ENCODE peak calls at places on chromosomes 16 and 17, in four cellular contexts. N is erythroblast, J is heart left ventricle, Q is upper lobe of left lung. G is an unnamed sample.

GRCh38 chr16:85861095-85861825 is 37.7 kb upstream of the IRF8 start:
- DNase-seq in N (no peak), J (no peak), Q (peak), G (no peak)

GRCh38 chr17:43360739-43361498 is 37.9 kb upstream of the ARL4D start:
- DNase-seq in N (peak), J (peak), Q (peak), G (peak)

GRCh38 chr17:42067371-42068180 is 17.2 kb upstream of the C17orf113 start:
- DNase-seq in N (peak), J (peak), Q (peak), G (no peak)

GRCh38 chr16:89107209-89107582 is 13.5 kb downstream of the ACSF3 start:
- DNase-seq in N (no peak), J (no peak), Q (no peak), G (no peak)

GRCh38 chr17:31427684-31428083 is 36.2 kb downstream of the RAB11FIP4 start:
- DNase-seq in N (no peak), J (no peak), Q (no peak), G (no peak)

GRCh38 chr17:55843785-55844184 is 92.9 kb downstream of the PCTP start:
- DNase-seq in N (no peak), J (no peak), Q (no peak), G (no peak)

GRCh38 chr17:68378202-68379149 is 78.8 kb downstream of the WIPI1 start:
- DNase-seq in N (no peak), J (peak), Q (peak), G (no peak)

GRCh38 chr16:540645-541340 is 13.3 kb downstream of the CAPN15 start:
- DNase-seq in N (no peak), J (no peak), Q (no peak), G (no peak)

GRCh38 chr16:79278506-79278905 is 322.0 kb downstream of the MAF start:
- DNase-seq in N (no peak), J (no peak), Q (no peak), G (peak)

GRCh38 chr16:11964761-11965539 is at the start of gene TNFRSF17:
- DNase-seq in N (no peak), J (no peak), Q (no peak), G (no peak)

GRCh38 chr17:34588266-34588665 is 8.9 kb downstream of the TMEM132E start:
- DNase-seq in N (no peak), J (no peak), Q (no peak), G (no peak)

GRCh38 chr16:67035364-67035763 is 6.4 kb downstream of the CBFB start:
- DNase-seq in N (no peak), J (no peak), Q (no peak), G (no peak)

GRCh38 chr17:43813386-43813785 is 19.6 kb downstream of the MPP3 start:
- DNase-seq in N (no peak), J (no peak), Q (no peak), G (no peak)

GRCh38 chr17:16491703-16492612 is at the start of gene LRRC75A:
- DNase-seq in N (peak), J (peak), Q (peak), G (peak)

GRCh38 chr17:45367216-45367615 is 50.4 kb upstream of the MAP3K14 start:
- DNase-seq in N (no peak), J (no peak), Q (no peak), G (no peak)

GRCh38 chr16:19389246-19389645 is 28.4 kb upstream of the TMC5 start:
- DNase-seq in N (peak), J (no peak), Q (peak), G (no peak)

GRCh38 chr17:11094377-11094776 is 146.6 kb upstream of the SHISA6 start:
- DNase-seq in N (no peak), J (no peak), Q (no peak), G (no peak)

GRCh38 chr17:8420041-8420934 is 15.4 kb upstream of the NDEL1 start:
- DNase-seq in N (peak), J (peak), Q (peak), G (no peak)

GRCh38 chr16:29765167-29766032 is 12.7 kb upstream of the ZG16 start:
- DNase-seq in N (no peak), J (no peak), Q (peak), G (no peak)

GRCh38 chr16:85057948-85058347 is 30.4 kb downstream of the KIAA0513 start:
- DNase-seq in N (no peak), J (no peak), Q (no peak), G (no peak)

GRCh38 chr17:73308017-73308823 is 3.6 kb downstream of the CDC42EP4 start:
- DNase-seq in N (peak), J (peak), Q (peak), G (no peak)

GRCh38 chr16:23700509-23700908 is 12.5 kb downstream of the ERN2 start:
- DNase-seq in N (no peak), J (no peak), Q (no peak), G (no peak)

DNA sequence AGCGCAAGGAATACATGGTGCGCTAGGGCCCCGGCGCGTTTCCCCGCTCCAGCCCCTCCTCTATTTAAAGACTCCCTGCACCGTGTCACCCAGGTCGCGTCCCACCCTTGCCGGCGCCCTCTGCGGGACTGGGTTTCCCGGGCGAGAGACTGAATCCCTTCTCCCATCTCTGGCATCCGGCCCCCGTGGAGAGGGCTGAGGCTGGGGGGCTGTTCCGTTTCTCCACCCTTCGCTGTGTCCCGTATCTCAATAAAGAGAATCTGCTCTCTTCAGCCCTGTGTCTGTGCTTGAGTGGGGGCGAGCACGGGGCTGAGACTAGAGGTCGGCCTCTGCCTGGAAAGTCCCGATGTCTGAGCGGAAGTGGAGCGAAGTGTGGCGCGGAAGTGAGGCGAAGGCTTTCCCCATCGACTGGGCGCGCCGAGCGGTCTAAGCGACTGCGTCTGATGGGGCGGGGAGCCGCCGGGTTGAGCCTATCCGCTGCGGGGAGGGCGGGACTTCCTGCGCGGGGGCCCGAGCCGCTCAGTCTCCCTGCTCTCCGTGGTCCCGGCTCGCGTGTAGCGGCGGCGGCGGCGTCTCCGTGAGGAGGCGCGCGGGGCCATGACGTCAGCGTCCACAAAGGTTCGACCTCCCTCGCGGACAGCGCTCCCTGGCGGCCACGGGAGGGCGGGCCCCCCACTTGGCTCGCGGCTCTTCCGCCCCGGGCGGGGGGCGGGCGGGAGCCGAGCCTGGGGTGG is 2.0 kb downstream of the RNASEK start:
- DNase-seq in N (peak), J (peak), Q (peak), G (peak)
- TF ChIP-seq POLR2A in N (peak), J (no peak), Q (peak), G (peak)

DNA sequence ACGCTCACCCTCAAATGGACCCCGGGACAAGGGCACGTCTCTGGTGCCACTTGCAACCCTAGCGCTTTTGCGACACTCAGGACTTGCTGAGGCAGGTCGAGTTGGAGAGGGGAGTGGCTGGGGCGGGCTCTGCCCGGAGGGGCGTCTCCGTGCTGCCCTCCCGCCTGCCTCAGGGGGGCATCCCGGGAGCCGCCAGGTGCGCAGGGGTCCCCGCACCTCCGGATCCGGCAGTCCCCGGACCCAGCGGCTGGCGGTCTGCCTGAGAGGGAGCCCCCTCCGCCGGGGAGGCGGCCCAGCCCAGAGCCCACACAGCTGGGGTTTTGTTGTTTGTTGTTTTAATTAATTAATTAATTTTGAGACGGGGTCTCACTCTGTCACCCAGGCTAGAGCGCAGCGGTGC is at the start of gene SLC52A1:
- DNase-seq in N (no peak), J (no peak), Q (peak), G (no peak)
- TF ChIP-seq POLR2A in N (no peak), J (no peak), Q (no peak), G (no peak)

GRCh38 chr17:37829446-37830142 is 84.7 kb upstream of the HNF1B start:
- DNase-seq in N (no peak), J (no peak), Q (no peak), G (no peak)

GRCh38 chr17:37831492-37831891 is 86.6 kb upstream of the HNF1B start:
- DNase-seq in N (no peak), J (no peak), Q (no peak), G (no peak)

GRCh38 chr17:37827905-37828304 is 83.0 kb upstream of the HNF1B start:
- DNase-seq in N (no peak), J (no peak), Q (no peak), G (no peak)

GRCh38 chr17:37828313-37829124 is 83.7 kb upstream of the HNF1B start:
- DNase-seq in N (peak), J (no peak), Q (peak), G (no peak)

DNA sequence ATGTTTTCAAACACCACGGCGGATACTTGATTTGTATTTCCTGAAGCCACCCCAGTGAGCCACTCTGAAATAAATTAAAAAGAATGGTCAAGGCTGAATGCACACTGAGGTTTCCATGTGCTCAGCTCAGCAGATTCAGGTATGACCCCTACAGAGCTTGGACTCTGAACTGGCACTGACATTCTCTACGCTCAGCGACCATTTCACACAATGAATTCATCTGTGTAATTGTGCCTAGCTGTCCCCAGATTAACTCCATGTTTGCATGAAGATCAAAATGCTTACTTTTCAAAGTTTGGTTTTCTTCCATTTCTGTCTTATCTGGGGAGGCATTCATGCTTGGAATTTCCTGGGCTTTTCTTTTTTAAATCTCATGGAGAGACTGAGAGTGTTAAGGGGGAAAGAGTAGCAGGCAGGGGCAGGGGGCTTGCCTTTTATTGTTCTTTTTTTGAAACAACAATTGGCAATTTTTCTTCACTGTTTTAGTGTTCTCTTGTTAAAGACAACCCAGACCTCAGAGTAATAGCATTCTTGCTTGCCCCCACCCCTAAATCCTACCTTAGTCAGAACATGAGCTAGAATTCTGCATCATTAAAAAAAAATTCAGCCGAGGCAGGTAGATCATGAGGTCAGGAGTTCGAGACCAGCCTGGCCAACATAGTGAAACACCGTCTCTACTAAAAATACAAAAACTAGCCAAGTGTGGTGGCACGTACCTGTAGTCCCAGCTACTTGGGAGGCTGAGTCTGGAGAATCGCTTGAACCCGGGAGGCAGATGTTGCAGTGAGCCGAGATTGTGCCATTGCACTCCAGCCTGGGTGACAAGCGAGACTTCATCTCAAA is 85.5 kb upstream of the HNF1B start:
- DNase-seq in N (no peak), J (no peak), Q (no peak), G (no peak)
- TF ChIP-seq POLR2A in N (no peak), J (no peak), Q (no peak), G (no peak)

GRCh38 chr17:74986206-74986576 is 1.2 kb upstream of the CDR2L start:
- DNase-seq in N (no peak), J (no peak), Q (no peak), G (no peak)

GRCh38 chr17:74992223-74992622 is 4.8 kb downstream of the CDR2L start:
- DNase-seq in N (no peak), J (no peak), Q (no peak), G (no peak)

GRCh38 chr17:74987418-74987908 is at the start of gene CDR2L:
- DNase-seq in N (peak), J (peak), Q (peak), G (peak)

GRCh38 chr17:74990581-74991105 is 3.2 kb downstream of the CDR2L start:
- DNase-seq in N (no peak), J (no peak), Q (no peak), G (no peak)

DNA sequence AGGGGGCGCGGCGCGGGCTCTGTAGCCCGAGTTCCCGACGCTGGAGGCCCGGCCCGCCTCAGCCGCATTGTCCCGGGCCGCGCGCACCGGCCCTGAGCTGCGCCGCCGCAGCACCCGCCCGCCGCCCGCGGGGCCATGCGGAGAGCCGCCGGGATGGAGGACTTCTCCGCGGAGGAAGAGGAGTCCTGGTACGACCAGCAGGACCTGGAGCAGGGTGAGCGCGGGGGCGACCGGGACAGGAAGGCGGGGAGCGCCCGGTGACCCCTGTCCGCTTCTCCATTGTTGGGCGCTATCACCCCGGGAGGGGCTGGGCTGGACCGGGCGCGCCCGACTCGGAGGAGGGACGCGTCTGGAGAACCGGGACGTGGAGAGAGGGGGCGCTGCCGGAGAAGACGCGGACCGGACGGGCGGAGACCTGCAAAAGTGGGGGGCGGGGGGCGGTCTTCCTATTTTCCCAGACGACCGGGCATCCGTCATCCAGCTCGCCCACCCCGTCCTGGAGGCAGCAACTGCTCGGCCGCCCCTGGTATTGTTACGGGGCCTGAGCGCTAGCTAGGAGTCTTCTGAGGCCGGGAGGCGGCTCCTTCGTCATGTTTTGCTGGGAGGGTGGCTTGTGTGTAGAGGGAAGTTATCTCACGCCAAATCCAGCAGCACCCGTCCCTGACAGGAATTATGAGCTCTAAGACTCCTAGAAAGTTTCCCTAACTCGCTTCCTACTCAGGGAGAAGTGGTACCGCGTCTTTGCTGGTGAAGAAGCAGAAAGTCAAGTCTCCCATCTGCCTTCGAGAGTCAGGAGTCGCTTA is 678 bp downstream of the CDR2L start:
- DNase-seq in N (peak), J (peak), Q (peak), G (no peak)
- TF ChIP-seq POLR2A in N (no peak), J (no peak), Q (peak), G (no peak)

GRCh38 chr17:77440571-77440981 is 299.8 kb downstream of the SEC14L1 start:
- DNase-seq in N (no peak), J (no peak), Q (no peak), G (no peak)

GRCh38 chr17:77439382-77440013 is 298.7 kb downstream of the SEC14L1 start:
- DNase-seq in N (no peak), J (no peak), Q (no peak), G (no peak)

GRCh38 chr17:77443743-77444260 is 303.0 kb downstream of the SEC14L1 start:
- DNase-seq in N (no peak), J (no peak), Q (no peak), G (no peak)

GRCh38 chr17:77442976-77443742 is 302.4 kb downstream of the SEC14L1 start:
- DNase-seq in N (no peak), J (no peak), Q (no peak), G (no peak)

DNA sequence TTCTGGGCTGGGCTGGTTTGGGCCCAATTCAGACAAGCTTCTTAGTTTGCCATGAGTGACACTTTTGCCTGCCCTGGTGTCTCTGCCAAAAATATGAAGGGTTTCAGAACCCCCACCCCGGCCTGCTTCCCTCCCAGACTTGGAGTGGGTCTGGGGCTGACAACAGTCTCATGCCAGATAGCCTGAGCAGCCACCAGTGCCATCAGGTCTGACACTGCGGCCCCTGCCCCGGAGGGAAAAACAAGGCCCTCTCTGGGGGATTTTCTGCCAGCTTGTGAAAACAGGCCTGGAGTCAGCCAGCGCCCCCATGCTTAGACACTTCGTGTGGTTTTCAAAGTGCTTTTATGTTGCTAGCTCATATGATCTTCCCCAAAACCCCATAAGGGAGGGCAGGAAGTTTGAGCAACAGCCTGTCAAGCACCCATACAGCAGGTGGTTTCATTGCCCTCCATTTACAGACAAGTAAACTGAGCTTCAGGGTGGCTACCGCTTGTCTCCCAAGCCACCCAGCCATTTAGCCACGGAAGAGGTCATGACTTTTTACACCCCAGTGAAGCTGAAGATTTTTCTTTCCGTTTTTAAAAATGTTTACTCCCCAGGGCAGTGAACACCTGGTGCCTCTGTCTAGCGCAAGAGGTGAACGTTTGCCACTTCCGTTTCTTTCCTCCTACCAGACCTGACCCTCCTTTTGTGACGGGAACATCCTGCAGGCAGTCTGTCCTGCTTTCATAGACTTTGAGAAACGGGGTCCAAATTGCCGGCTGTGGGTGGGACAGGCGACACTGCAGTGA is 300.6 kb downstream of the SEC14L1 start:
- DNase-seq in N (no peak), J (no peak), Q (no peak), G (peak)
- TF ChIP-seq POLR2A in N (no peak), J (no peak), Q (no peak), G (peak)

GRCh38 chr16:57132470-57132869 is 40.1 kb downstream of the CPNE2 start:
- DNase-seq in N (no peak), J (no peak), Q (peak), G (no peak)
- TF ChIP-seq POLR2A in N (no peak), J (no peak), Q (no peak), G (no peak)

GRCh38 chr17:40123811-40124114 is 2.0 kb downstream of the MSL1 start:
- DNase-seq in N (no peak), J (no peak), Q (no peak), G (no peak)
- TF ChIP-seq POLR2A in N (peak), J (no peak), Q (no peak), G (no peak)

GRCh38 chr17:28727727-28728363 is 743 bp upstream of the NEK8 start:
- DNase-seq in N (peak), J (peak), Q (peak), G (peak)
- TF ChIP-seq POLR2A in N (no peak), J (no peak), Q (no peak), G (no peak)

GRCh38 chr16:77331802-77332586 is 102.8 kb downstream of the ADAMTS18 start:
- DNase-seq in N (no peak), J (no peak), Q (no peak), G (no peak)

GRCh38 chr16:77323695-77324094 is 111.1 kb downstream of the ADAMTS18 start:
- DNase-seq in N (no peak), J (no peak), Q (no peak), G (no peak)

GRCh38 chr16:77324727-77325126 is 110.1 kb downstream of the ADAMTS18 start:
- DNase-seq in N (no peak), J (no peak), Q (no peak), G (no peak)

GRCh38 chr16:77330332-77331043 is 104.3 kb downstream of the ADAMTS18 start:
- DNase-seq in N (no peak), J (no peak), Q (no peak), G (no peak)

GRCh38 chr16:77327717-77328116 is 107.1 kb downstream of the ADAMTS18 start:
- DNase-seq in N (no peak), J (no peak), Q (no peak), G (no peak)
- TF ChIP-seq POLR2A in N (no peak), J (no peak), Q (no peak), G (no peak)

G was measured in GM12892.